ENCODE peak calls at places on chromosomes 2 and 18, in six cellular contexts. O, D, H, X, T and W are unnamed samples.

GRCh38 chr2:237752761-237753165 is 45.8 kb upstream of the RBM44 start:
- DNase-seq in O (no peak), X (no peak), T (no peak), D (no peak), H (peak), W (no peak)

GRCh38 chr2:63436488-63436887 is 151.8 kb downstream of the WDPCP start:
- DNase-seq in D (no peak), X (no peak), T (peak), O (no peak), H (no peak), W (no peak)

GRCh38 chr2:126971481-126972271 is 73.0 kb downstream of the TEX51 start:
- DNase-seq in D (peak), T (peak), X (peak), O (peak), H (no peak), W (peak)

GRCh38 chr2:31337860-31338259 is 76.7 kb downstream of the XDH start:
- DNase-seq in X (no peak), H (no peak), O (no peak), D (no peak), T (no peak), W (no peak)

GRCh38 chr2:101741775-101742520 is 44.4 kb downstream of the MAP4K4 start:
- DNase-seq in T (no peak), O (no peak), H (no peak), X (no peak), D (peak), W (no peak)

GRCh38 chr2:159518321-159519005 is 97.9 kb downstream of the BAZ2B start:
- DNase-seq in X (no peak), H (no peak), O (no peak), D (no peak), T (no peak), W (no peak)

GRCh38 chr18:6994053-6994452 is 123.5 kb downstream of the LAMA1 start:
- DNase-seq in H (no peak), D (no peak), X (no peak), T (no peak), O (no peak), W (no peak)

GRCh38 chr2:30267161-30267568 is 35.8 kb downstream of the LBH start:
- DNase-seq in X (peak), O (no peak), T (no peak), D (no peak), H (no peak), W (peak)

GRCh38 chr18:5546660-5547059 is 2.9 kb upstream of the EPB41L3 start:
- DNase-seq in O (no peak), X (no peak), D (peak), H (no peak), T (no peak), W (peak)

GRCh38 chr18:50559750-50560680 is at the start of gene MAPK4:
- DNase-seq in D (no peak), O (no peak), H (no peak), X (peak), T (no peak), W (peak)

GRCh38 chr2:205772983-205773382 is 90.7 kb downstream of the NRP2 start:
- DNase-seq in O (no peak), X (no peak), T (no peak), D (no peak), H (no peak), W (no peak)

GRCh38 chr2:229330952-229331351 is 59.9 kb upstream of the PID1 start:
- DNase-seq in X (no peak), D (no peak), T (no peak), H (no peak), O (no peak), W (peak)

GRCh38 chr2:32627441-32627900 is 379 bp upstream of the TTC27 start:
- DNase-seq in X (no peak), H (no peak), T (peak), O (peak), D (no peak), W (no peak)

GRCh38 chr2:136243638-136244557 is 125.9 kb upstream of the CXCR4 start:
- DNase-seq in H (no peak), T (no peak), X (no peak), D (no peak), O (no peak), W (peak)

GRCh38 chr2:36403675-36404230 is 48.2 kb downstream of the CRIM1 start:
- DNase-seq in O (peak), D (peak), X (no peak), T (peak), H (no peak), W (peak)

GRCh38 chr2:184685999-184686841 is 87.9 kb downstream of the ZNF804A start:
- DNase-seq in X (no peak), O (no peak), T (no peak), D (no peak), H (no peak), W (no peak)

GRCh38 chr2:46448111-46448510 is 31.3 kb upstream of the TMEM247 start:
- DNase-seq in H (no peak), D (no peak), X (no peak), O (no peak), T (no peak), W (no peak)

GRCh38 chr2:180657054-180657453 is 323.4 kb upstream of the UBE2E3 start:
- DNase-seq in D (no peak), T (no peak), H (no peak), O (no peak), X (no peak), W (no peak)

GRCh38 chr2:88658318-88658717 is 31.1 kb upstream of the EIF2AK3 start:
- DNase-seq in X (no peak), H (no peak), D (peak), O (no peak), T (no peak), W (no peak)

GRCh38 chr2:239675856-239676715 is 275.3 kb upstream of the HDAC4 start:
- DNase-seq in O (no peak), T (no peak), X (no peak), D (no peak), H (no peak), W (no peak)

GRCh38 chr2:229344151-229344551 is 73.1 kb upstream of the PID1 start:
- DNase-seq in X (no peak), T (no peak), H (no peak), D (no peak), O (no peak), W (no peak)

GRCh38 chr2:10750610-10751009 is 29.2 kb downstream of the ATP6V1C2 start:
- DNase-seq in D (no peak), T (no peak), H (no peak), O (no peak), X (no peak), W (peak)

GRCh38 chr2:207767461-207768167 is 2.1 kb downstream of the FZD5 start:
- DNase-seq in X (no peak), D (peak), T (peak), H (no peak), O (peak), W (no peak)

GRCh38 chr2:156653670-156654069 is 217.5 kb downstream of the GPD2 start:
- DNase-seq in O (no peak), H (no peak), D (no peak), X (no peak), T (no peak), W (no peak)

DNA sequence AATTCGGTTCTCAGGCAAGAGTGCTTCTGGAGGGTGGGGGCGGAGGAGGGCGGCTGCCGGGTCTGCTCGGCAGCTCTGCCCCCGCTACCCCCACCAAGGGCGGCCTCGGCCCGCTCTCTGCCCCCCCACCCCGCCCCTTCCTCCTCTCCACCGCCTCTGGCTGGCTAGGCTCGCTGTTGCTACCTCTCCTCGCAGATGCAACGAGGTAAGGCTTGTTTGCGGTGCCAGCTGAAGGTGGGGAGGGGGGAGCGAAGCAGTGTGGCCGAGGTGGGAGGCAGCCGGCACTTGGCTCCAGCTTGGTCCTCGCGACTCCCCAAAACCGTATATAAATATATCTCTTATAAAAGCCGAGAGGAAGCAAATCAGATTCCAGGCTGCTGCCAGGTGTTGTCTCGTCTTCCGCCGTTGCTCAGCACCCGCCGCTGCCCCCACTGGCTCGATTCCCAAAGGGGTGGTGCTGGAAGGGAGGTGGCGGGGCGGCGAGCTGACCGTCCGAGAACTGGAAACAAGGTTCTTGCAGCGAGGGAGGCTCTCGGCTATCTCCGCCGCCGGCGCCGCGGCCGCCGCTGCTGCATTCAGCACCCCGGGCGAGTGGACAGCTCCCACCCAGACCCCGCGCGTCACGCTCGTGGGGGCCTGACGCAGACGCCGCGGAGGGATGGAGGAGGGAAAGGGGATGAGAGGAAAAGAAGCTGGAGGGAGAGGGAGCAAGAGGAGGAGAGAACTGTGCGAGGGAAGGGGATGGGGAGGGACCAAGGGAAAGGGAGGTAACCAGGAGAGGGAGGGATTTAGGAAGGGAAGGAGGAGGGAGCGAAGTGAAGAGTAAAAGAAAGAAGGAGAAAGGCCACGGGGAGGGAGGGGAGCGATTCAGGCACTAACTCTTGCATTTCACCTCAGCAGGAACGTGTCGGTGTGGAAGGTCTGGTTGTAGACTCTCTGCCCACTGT is at the start of gene MARCHF4:
- DNase-seq in D (peak), H (no peak), X (peak), T (peak), O (peak), W (peak)
- H3K4me3 ChIP-seq in D (peak), H (no peak), X (no peak), T (no peak), O (peak), W (no peak)

DNA sequence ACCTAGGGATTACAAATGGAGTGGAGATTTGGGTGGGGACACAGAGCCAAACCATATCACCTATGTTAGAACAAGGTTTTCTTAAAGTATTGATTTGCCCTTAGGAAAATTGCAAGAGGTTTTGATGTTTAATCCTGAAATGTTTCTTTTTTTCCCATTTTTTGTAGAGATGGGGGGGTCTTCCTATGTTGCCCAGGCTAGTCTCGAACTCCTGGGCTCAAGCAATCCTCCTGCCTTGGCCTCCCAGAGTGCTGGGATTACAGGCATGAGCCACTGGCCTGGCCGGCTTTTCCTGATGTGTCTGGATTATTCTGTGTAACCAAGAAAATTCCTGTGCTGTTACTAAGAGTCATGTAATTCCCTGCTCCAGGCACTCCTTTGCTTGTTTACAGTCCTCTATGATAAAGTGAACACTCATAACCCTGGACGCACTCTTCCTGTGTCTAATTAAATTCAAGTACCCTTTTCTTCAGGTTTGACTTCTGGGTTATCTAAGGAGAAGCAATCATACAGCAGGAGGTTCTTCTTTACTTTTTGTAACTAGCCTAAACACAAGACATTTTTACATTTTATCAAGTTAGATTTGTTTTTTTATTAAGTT is 15.0 kb upstream of the CTDP1 start:
- DNase-seq in T (no peak), D (no peak), H (no peak), O (no peak), X (no peak), W (no peak)
- TF ChIP-seq MYC in T (no peak), D (no peak), H (no peak), O (no peak), X (no peak), W (no peak)

GRCh38 chr18:34880882-34881852 is 160.0 kb upstream of the MAPRE2 start:
- DNase-seq in D (peak), T (peak), H (no peak), X (no peak), O (no peak), W (peak)
- H3K4me3 ChIP-seq in D (no peak), T (no peak), H (no peak), X (no peak), O (no peak), W (no peak)

DNA sequence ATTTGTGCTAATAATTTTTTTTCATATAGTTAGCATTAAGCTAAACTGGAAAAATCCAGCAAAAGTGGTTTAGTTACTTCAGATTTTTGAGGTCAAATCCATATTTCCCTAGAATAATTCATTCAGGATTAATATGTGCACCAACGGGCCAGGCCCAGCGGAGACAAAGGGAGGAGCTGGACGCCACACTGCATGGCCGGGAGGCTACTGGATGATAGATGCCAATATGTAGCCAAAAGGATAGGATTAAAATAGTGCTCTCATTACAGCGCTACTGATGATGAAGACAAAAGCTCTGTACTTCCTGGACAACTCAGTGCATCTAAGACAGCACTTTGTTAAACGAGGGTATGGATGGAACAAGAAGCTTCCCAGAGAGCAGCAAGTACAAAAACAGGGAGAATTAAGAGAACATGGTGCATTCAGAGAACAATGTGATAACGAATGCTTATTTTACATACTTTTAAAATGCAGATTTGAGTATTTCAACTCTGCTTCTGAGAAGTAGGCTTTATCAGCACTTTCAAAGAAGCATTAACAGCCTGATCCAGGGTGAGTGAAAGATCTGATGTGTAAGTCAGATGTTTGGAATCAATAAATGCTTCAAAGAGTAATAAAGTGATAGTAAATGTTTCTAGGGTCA is 39.8 kb downstream of the PPP4R1 start:
- DNase-seq in T (no peak), X (no peak), O (no peak), H (no peak), D (no peak), W (no peak)
- TF ChIP-seq MYC in T (no peak), X (no peak), O (no peak), H (no peak), D (no peak), W (no peak)

DNA sequence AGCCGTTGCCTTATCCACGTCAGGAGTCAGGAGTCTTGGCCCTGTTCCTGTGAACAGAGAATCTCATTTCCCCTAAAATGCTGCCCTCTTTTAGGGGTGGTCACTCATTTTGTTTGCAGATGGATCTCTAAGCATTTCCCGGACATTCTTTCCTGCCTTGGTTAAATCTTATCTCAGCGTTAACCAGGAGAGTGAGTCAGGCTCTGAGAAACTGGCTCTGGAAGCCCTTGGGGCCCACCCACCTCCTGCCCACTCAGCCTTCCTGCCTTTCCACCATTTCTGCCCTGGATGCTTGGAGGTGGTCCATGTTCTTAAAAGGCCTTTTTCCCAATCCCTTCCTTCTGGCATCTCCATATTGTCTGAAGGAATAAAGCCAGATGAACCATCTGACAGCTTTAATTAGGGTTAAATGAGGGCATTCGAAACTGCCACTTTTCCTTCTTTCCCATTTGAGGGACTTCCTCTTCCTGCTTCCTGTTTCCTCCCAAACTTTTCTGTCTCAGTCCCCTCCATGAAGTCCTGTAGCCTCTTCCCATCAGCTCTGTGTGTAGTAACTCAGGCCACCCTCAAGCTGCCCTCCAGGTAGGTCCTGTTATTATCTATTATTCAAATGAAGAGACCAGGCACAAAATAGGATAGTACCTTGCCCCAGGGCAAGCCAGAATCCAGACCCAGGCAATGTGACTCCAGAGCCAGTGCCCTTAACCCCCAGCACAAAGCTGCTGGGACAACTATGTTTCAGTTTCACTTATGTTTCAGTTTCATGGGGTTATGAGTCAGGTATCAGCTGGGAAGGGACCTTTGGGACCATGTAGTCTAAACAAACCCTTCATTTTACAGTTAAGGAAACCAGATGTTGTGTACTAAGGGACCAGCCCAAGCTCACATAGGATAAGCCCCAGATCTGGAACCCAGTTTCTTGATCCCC is 9.7 kb downstream of the HK2 start:
- DNase-seq in H (peak), O (no peak), X (no peak), D (peak), T (peak), W (peak)
- H3K4me3 ChIP-seq in H (peak), O (no peak), X (no peak), D (no peak), T (no peak), W (no peak)

GRCh38 chr18:45820144-45820745 is 5.2 kb upstream of the SIGLEC15 start:
- DNase-seq in T (no peak), D (no peak), H (no peak), O (no peak), X (no peak), W (no peak)
- TF ChIP-seq MYC in T (no peak), D (no peak), H (no peak), O (no peak), X (no peak), W (no peak)